ENCODE peak calls at places on chromosomes 13 and 19, in four cellular contexts. R is GM13977, V is endodermal cell, P is astrocyte of the spinal cord. Q is an unnamed sample.

GRCh38 chr19:46860846-46861690 is at the start of gene ARHGAP35:
- DNase-seq in R (peak), V (peak), P (no peak), Q (peak)

GRCh38 chr19:8323781-8324185 is 2.5 kb downstream of the RPS28 start:
- DNase-seq in R (no peak), V (no peak), P (no peak), Q (no peak)

GRCh38 chr19:2242092-2242537 is 5.5 kb downstream of the SF3A2 start:
- DNase-seq in R (no peak), V (no peak), P (no peak), Q (no peak)

GRCh38 chr19:51621178-51621577 is 9.0 kb downstream of the SIGLEC5 start:
- DNase-seq in R (peak), V (no peak), P (no peak), Q (peak)

GRCh38 chr19:6015841-6016545 is 38.1 kb upstream of the RANBP3 start:
- DNase-seq in R (no peak), V (no peak), P (no peak), Q (no peak)

GRCh38 chr19:57034544-57034943 is 85.2 kb upstream of the USP29 start:
- DNase-seq in R (no peak), V (no peak), P (no peak), Q (no peak)

GRCh38 chr13:49560270-49561063 is 24.9 kb downstream of the RCBTB1 start:
- DNase-seq in R (no peak), V (peak), P (peak), Q (peak)

GRCh38 chr13:45615501-45616101 is at the start of gene ERICH6B:
- DNase-seq in R (no peak), V (peak), P (peak), Q (no peak)

GRCh38 chr19:13762635-13763235 is 1.6 kb upstream of the MRI1 start:
- DNase-seq in R (no peak), V (no peak), P (no peak), Q (no peak)

GRCh38 chr19:13763300-13763699 is 1.0 kb upstream of the MRI1 start:
- DNase-seq in R (peak), V (no peak), P (no peak), Q (peak)

GRCh38 chr19:13758795-13759194 is 5.5 kb upstream of the MRI1 start:
- DNase-seq in R (no peak), V (no peak), P (no peak), Q (no peak)

GRCh38 chr19:13764101-13764807 is at the start of gene MRI1:
- DNase-seq in R (peak), V (peak), P (peak), Q (peak)

GRCh38 chr19:13761423-13761822 is 2.9 kb upstream of the MRI1 start:
- DNase-seq in R (no peak), V (no peak), P (no peak), Q (no peak)
- TF ChIP-seq CTCF in R (no peak), V (peak), P (no peak), Q (peak)

GRCh38 chr13:62019858-62020257 is 604.2 kb upstream of the PCDH20 start:
- DNase-seq in R (no peak), V (no peak), P (no peak), Q (no peak)

DNA sequence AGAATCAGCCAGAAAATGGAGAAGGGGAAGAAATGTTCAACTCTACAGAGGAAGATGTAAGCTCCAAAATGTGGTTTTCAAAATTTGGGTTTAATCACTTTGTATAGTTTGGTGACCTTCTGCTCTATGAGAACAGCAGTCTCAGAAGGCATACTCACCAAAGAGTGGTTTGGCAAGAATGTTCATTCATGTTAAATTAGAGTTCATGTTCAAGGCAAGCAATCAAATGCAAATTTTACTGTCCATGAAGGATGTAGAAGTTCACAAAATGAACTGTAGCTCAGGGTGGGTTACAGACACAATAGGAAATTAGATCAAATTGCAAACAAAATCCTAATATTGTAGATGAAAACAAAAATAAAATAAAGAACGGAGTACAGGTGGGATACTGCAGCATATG is 606.7 kb upstream of the PCDH20 start:
- DNase-seq in R (no peak), V (no peak), P (no peak), Q (no peak)
- TF ChIP-seq CTCF in R (no peak), V (no peak), P (no peak), Q (no peak)

DNA sequence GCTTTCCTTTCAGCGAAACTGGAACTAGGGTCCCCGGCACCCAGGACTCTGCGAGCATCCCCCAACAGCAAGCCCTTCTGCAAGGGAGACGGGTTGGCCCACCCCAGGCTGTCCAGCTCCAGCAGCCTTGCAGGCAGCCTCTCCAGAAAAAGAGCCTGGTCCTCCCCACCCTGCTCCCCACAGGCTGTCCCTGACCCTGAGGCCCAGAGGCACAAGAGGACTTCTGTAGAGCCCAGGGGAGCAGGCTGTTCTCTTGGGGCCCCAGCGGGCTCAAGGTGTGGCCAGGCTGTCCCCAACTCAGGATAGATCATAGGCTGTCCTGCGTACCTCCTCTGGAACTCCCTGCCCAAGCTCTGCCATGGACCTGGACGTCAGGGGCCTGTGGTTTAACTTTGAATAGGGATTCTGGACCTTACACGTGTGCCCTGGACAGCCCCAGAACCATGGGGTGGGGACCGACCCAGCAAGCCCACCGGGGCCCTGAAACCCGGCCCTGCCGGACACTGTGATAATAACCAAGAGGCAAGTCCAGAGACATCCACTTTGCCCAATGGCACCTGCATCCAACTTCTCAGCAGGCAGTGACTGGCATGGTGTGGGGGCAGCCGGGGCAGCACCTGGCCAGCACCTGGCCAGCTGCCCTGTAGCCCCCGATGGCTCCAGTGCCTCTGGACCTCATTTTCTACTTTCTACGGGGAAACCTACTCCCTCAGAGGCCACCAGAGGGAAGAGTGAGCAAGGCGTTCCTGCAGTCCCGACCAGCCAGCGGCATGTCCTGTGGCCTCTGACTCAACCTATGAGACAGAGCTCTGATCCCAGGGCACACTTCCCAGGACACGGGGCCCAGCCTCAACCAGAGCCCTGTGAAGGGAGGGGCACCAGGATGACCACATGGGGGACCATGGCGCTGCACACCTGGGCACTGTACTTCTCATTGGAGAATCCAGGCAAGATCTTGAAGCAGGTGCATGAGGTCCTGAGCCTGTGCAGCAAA is 50.9 kb upstream of the TPM4 start:
- DNase-seq in R (no peak), V (peak), P (peak), Q (no peak)
- TF ChIP-seq CTCF in R (peak), V (peak), P (peak), Q (no peak)

GRCh38 chr13:42039946-42040729 is 8.3 kb upstream of the DGKH start:
- DNase-seq in R (peak), V (peak), P (peak), Q (peak)
- TF ChIP-seq CTCF in R (peak), V (no peak), P (peak), Q (no peak)

Q was measured in GM20000.